ENCODE peak calls at places on chromosome 15, in seven cellular contexts. V, R, L, Y, N, Z and E are unnamed samples.

GRCh38 chr15:40743921-40744809 is 10.9 kb downstream of the RMDN3 start:
- DNase-seq in V (no peak), L (peak), N (no peak), Z (no peak), R (no peak), Y (peak), E (no peak)

GRCh38 chr15:75639709-75640482 is at the start of gene IMP3:
- DNase-seq in Z (peak), N (peak), R (peak), V (peak), Y (peak), L (peak), E (peak)

GRCh38 chr15:35690698-35691116 is 144.7 kb upstream of the DPH6 start:
- DNase-seq in Z (no peak), Y (peak), L (peak), N (peak), R (peak), V (no peak), E (no peak)

GRCh38 chr15:101725073-101725472 is 800 bp upstream of the TARS3 start:
- DNase-seq in Y (no peak), R (no peak), Z (no peak), N (no peak), L (no peak), V (no peak), E (no peak)

GRCh38 chr15:61715082-61715481 is 345.2 kb downstream of the VPS13C start:
- DNase-seq in Z (no peak), V (no peak), L (no peak), R (peak), Y (peak), N (no peak), E (peak)

GRCh38 chr15:75460646-75461045 is 9.2 kb upstream of the SIN3A start:
- DNase-seq in Y (no peak), V (no peak), Z (no peak), N (no peak), R (no peak), L (no peak), E (no peak)

GRCh38 chr15:93042691-93043378 is 46.2 kb downstream of the RGMA start:
- DNase-seq in R (no peak), L (no peak), Z (no peak), V (no peak), Y (no peak), N (peak), E (no peak)

GRCh38 chr15:38349251-38349650 is 96.6 kb downstream of the SPRED1 start:
- DNase-seq in Y (peak), Z (no peak), L (peak), R (no peak), N (no peak), V (no peak), E (no peak)

GRCh38 chr15:41019174-41019573 is 65.9 kb downstream of the CHAC1 start:
- DNase-seq in Z (no peak), R (no peak), L (no peak), Y (no peak), V (no peak), N (no peak), E (no peak)

GRCh38 chr15:85041230-85041629 is 59.6 kb downstream of the PDE8A start:
- DNase-seq in R (no peak), N (no peak), Z (no peak), Y (no peak), V (no peak), L (no peak), E (no peak)
- H3K4me3 ChIP-seq in R (no peak), N (no peak), Z (no peak), Y (no peak), V (no peak), L (no peak), E (no peak)

DNA sequence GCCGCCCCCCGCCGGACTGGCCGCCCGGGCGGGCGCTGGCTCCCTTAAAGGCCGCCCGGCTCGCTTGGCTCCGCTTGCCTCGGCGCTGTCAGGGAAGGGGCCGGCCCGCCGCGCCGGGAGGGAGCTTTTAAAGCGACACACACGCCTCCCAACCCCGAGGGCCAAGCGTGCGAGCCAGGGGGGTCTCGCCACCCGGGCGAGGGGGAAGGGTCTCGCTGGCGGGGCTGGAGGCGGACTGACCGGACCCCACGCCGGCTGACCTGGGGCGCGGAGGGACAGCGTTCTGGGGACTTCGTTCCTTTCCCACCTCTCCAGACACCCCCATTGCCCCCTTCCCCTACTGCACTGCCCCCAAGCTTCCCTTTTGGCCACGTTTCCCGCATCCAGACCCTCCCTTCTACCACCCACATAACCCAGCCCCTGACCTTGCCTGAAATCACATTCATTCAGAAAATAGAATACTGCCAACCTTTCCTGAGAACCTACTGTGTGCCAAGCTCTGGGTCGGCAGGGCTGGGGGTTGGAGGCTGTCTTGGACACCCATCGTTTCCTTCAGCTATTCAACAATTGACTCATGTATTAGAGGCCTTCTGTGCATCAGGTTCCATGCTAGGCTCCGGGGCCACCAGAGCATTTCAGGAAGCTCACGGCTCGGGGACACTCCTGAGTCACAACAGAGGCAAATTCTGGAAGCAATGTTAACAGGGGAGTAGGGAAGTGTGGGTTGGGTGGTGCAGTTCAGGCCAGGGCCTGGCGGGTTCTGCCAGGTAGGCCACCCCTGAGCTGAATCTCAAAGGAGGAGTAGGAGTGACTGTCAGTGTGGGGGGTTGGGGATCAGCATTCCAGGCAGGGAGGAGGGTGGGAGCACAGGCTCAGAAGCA is at the start of gene INSYN1:
- DNase-seq in L (no peak), R (no peak), N (no peak), V (no peak), Z (peak), Y (peak), E (peak)
- H3K4me3 ChIP-seq in L (peak), R (peak), N (peak), V (peak), Z (peak), Y (peak), E (peak)

GRCh38 chr15:65402971-65403370 is 19.8 kb downstream of the IGDCC4 start:
- DNase-seq in Y (no peak), R (no peak), V (no peak), L (no peak), N (no peak), Z (no peak), E (no peak)

GRCh38 chr15:65399001-65399706 is 21.4 kb upstream of the IGDCC3 start:
- DNase-seq in V (no peak), Y (no peak), N (no peak), R (no peak), L (no peak), Z (no peak), E (no peak)

GRCh38 chr15:65401607-65402240 is 21.0 kb downstream of the IGDCC4 start:
- DNase-seq in Y (no peak), V (no peak), N (no peak), R (no peak), L (no peak), Z (no peak), E (no peak)

GRCh38 chr15:65399997-65400396 is 22.2 kb upstream of the IGDCC3 start:
- DNase-seq in V (no peak), Z (no peak), Y (no peak), N (no peak), R (no peak), L (no peak), E (no peak)

GRCh38 chr15:65400760-65401606 is 21.8 kb downstream of the IGDCC4 start:
- DNase-seq in V (no peak), Y (peak), Z (peak), L (peak), N (no peak), R (peak), E (peak)
- H3K4me3 ChIP-seq in V (no peak), Y (no peak), Z (no peak), L (no peak), N (no peak), R (no peak), E (no peak)

GRCh38 chr15:37094542-37095196 is 5.7 kb downstream of the MEIS2 start:
- DNase-seq in R (no peak), N (no peak), L (peak), Z (no peak), Y (peak), V (no peak), E (no peak)
- H3K4me3 ChIP-seq in R (peak), N (no peak), L (no peak), Z (peak), Y (no peak), V (peak), E (no peak)

GRCh38 chr15:31484369-31484951 is 157.8 kb downstream of the KLF13 start:
- DNase-seq in Y (no peak), Z (no peak), L (no peak), N (peak), R (no peak), V (no peak), E (no peak)
- H3K4me3 ChIP-seq in Y (no peak), Z (no peak), L (no peak), N (no peak), R (no peak), V (no peak), E (no peak)

GRCh38 chr15:85621096-85621495 is 173.6 kb downstream of the KLHL25 start:
- DNase-seq in R (no peak), N (no peak), Y (peak), V (no peak), L (no peak), Z (no peak), E (no peak)
- H3K4me3 ChIP-seq in R (peak), N (peak), Y (peak), V (no peak), L (no peak), Z (peak), E (no peak)

GRCh38 chr15:90162956-90163355 is 38.2 kb upstream of the SEMA4B start:
- DNase-seq in Z (no peak), Y (no peak), R (no peak), V (no peak), L (no peak), N (no peak), E (no peak)

GRCh38 chr15:90165157-90165556 is 36.0 kb upstream of the SEMA4B start:
- DNase-seq in Z (no peak), L (no peak), V (no peak), Y (no peak), R (no peak), N (no peak), E (no peak)

GRCh38 chr15:90159213-90159612 is 41.9 kb upstream of the SEMA4B start:
- DNase-seq in N (no peak), Z (no peak), Y (no peak), R (no peak), L (no peak), V (no peak), E (peak)

GRCh38 chr15:90160781-90161727 is 40.1 kb upstream of the SEMA4B start:
- DNase-seq in L (no peak), Y (no peak), R (no peak), Z (no peak), N (no peak), V (no peak), E (peak)

GRCh38 chr15:90161946-90162345 is 39.2 kb upstream of the SEMA4B start:
- DNase-seq in L (no peak), R (no peak), V (no peak), Y (no peak), N (no peak), Z (no peak), E (no peak)
- H3K4me3 ChIP-seq in L (no peak), R (no peak), V (no peak), Y (no peak), N (no peak), Z (no peak), E (no peak)

GRCh38 chr15:89396723-89397652 is 62.4 kb upstream of the POLG start:
- DNase-seq in Y (no peak), R (no peak), L (no peak), V (no peak), Z (no peak), N (no peak), E (no peak)
- H3K4me3 ChIP-seq in Y (no peak), R (no peak), L (no peak), V (no peak), Z (no peak), N (no peak), E (no peak)